ENCODE peak calls at places on chromosomes 4 and X, in eight cellular contexts. W, C, Q, P, M, O, K and I are unnamed samples.

GRCh38 chr4:7909463-7909862 is 30.2 kb downstream of the AFAP1 start:
- DNase-seq in W (no peak), C (no peak), Q (no peak), P (no peak), M (peak), O (no peak), K (no peak), I (no peak)

GRCh38 chr4:1246901-1247810 is 1.8 kb downstream of the CTBP1 start:
- DNase-seq in W (peak), C (peak), Q (no peak), P (peak), M (no peak), O (no peak), K (no peak), I (no peak)

GRCh38 chr4:18524667-18525066 is 503.1 kb upstream of the LCORL start:
- DNase-seq in W (no peak), C (no peak), Q (no peak), P (no peak), M (no peak), O (no peak), K (no peak), I (no peak)

GRCh38 chr4:128468485-128468989 is 180.9 kb upstream of the PGRMC2 start:
- DNase-seq in W (no peak), C (peak), Q (peak), P (peak), M (peak), O (no peak), K (peak), I (no peak)

GRCh38 chr4:94570558-94570957 is 118.8 kb downstream of the PDLIM5 start:
- DNase-seq in W (no peak), C (no peak), Q (no peak), P (no peak), M (no peak), O (no peak), K (no peak), I (no peak)

GRCh38 chr4:145937021-145937861 is 1.4 kb downstream of the ZNF827 start:
- DNase-seq in W (peak), C (peak), Q (peak), P (peak), M (peak), O (peak), K (peak), I (peak)

GRCh38 chr4:53015681-53016080 is 153.6 kb downstream of the RASL11B start:
- DNase-seq in W (no peak), C (peak), Q (peak), P (peak), M (peak), O (no peak), K (peak), I (no peak)

GRCh38 chr4:153661215-153661822 is 22.8 kb upstream of the TLR2 start:
- DNase-seq in W (no peak), C (no peak), Q (peak), P (no peak), M (no peak), O (no peak), K (no peak), I (no peak)

GRCh38 chr4:158010346-158010745 is 162.5 kb downstream of the GASK1B start:
- DNase-seq in W (no peak), C (no peak), Q (no peak), P (no peak), M (no peak), O (no peak), K (no peak), I (no peak)

GRCh38 chr4:153916273-153916755 is 127.4 kb upstream of the SFRP2 start:
- DNase-seq in W (no peak), C (no peak), Q (no peak), P (no peak), M (no peak), O (no peak), K (no peak), I (no peak)

GRCh38 chrX:3520987-3521875 is 174.8 kb upstream of the MXRA5 start:
- DNase-seq in W (no peak), C (no peak), Q (no peak), P (no peak), M (no peak), O (no peak), K (peak), I (no peak)

GRCh38 chr4:147940144-147940543 is 208.3 kb downstream of the ARHGAP10 start:
- DNase-seq in W (no peak), C (no peak), Q (no peak), P (no peak), M (no peak), O (no peak), K (no peak), I (no peak)

GRCh38 chr4:129246850-129247542 is 151.0 kb downstream of the C4orf33 start:
- DNase-seq in W (no peak), C (no peak), Q (no peak), P (no peak), M (no peak), O (no peak), K (no peak), I (no peak)

GRCh38 chrX:119899125-119899524 is 3.4 kb downstream of the AKAP14 start:
- DNase-seq in W (no peak), C (no peak), Q (no peak), P (no peak), M (peak), O (no peak), K (no peak), I (no peak)

GRCh38 chr4:75939890-75940691 is 722 bp downstream of the NAAA start:
- DNase-seq in W (peak), C (peak), Q (peak), P (peak), M (peak), O (peak), K (peak), I (peak)

GRCh38 chrX:152637649-152638442 is at the start of gene GABRQ:
- DNase-seq in W (no peak), C (no peak), Q (peak), P (peak), M (no peak), O (no peak), K (peak), I (peak)

GRCh38 chr4:142707397-142707796 is 138.7 kb downstream of the INPP4B start:
- DNase-seq in W (no peak), C (no peak), Q (no peak), P (no peak), M (peak), O (no peak), K (no peak), I (no peak)

GRCh38 chr4:37685726-37686372 is 327 bp downstream of the RELL1 start:
- DNase-seq in W (peak), C (peak), Q (peak), P (peak), M (peak), O (peak), K (no peak), I (no peak)

GRCh38 chrX:151982217-151982616 is 7.7 kb upstream of the GABRE start:
- DNase-seq in W (no peak), C (no peak), Q (peak), P (no peak), M (peak), O (no peak), K (peak), I (no peak)

GRCh38 chrX:44343412-44343942 is at the start of gene EFHC2:
- DNase-seq in W (no peak), C (peak), Q (peak), P (peak), M (peak), O (no peak), K (peak), I (no peak)

GRCh38 chrX:68647156-68647957 is at the start of gene STARD8:
- DNase-seq in W (no peak), C (no peak), Q (peak), P (peak), M (peak), O (no peak), K (peak), I (no peak)

GRCh38 chr4:47791978-47792377 is 45.9 kb downstream of the CORIN start:
- DNase-seq in W (no peak), C (no peak), Q (no peak), P (no peak), M (no peak), O (no peak), K (no peak), I (no peak)

GRCh38 chrX:313546-313945 is 5.0 kb downstream of the GTPBP6 start:
- DNase-seq in W (peak), C (no peak), Q (no peak), P (no peak), M (no peak), O (no peak), K (no peak), I (no peak)

GRCh38 chrX:69238153-69238959 is 73.1 kb upstream of the PJA1 start:
- DNase-seq in W (peak), C (no peak), Q (no peak), P (no peak), M (no peak), O (no peak), K (no peak), I (peak)

GRCh38 chr4:83022724-83023427 is 12.1 kb upstream of the COPS4 start:
- DNase-seq in W (no peak), C (no peak), Q (peak), P (no peak), M (no peak), O (no peak), K (peak), I (no peak)

GRCh38 chrX:663841-664240 is 33.2 kb downstream of the SHOX start:
- DNase-seq in W (no peak), C (no peak), Q (no peak), P (no peak), M (no peak), O (no peak), K (no peak), I (no peak)

GRCh38 chr4:54663181-54663580 is 5.4 kb downstream of the KIT start:
- DNase-seq in W (no peak), C (no peak), Q (no peak), P (no peak), M (no peak), O (no peak), K (no peak), I (no peak)
- H3K27ac ChIP-seq in W (no peak), C (no peak), Q (no peak), P (no peak), M (no peak), O (no peak), K (no peak), I (no peak)

GRCh38 chr4:6326312-6327060 is 56.8 kb downstream of the WFS1 start:
- DNase-seq in W (no peak), C (no peak), Q (no peak), P (no peak), M (no peak), O (no peak), K (no peak), I (no peak)

GRCh38 chr4:6324461-6324998 is 54.9 kb downstream of the WFS1 start:
- DNase-seq in W (no peak), C (no peak), Q (no peak), P (no peak), M (no peak), O (no peak), K (no peak), I (no peak)

GRCh38 chr4:6327220-6327917 is 57.7 kb downstream of the WFS1 start:
- DNase-seq in W (peak), C (peak), Q (peak), P (peak), M (peak), O (no peak), K (no peak), I (peak)

GRCh38 chr4:6325791-6326290 is 56.2 kb downstream of the WFS1 start:
- DNase-seq in W (no peak), C (no peak), Q (no peak), P (no peak), M (no peak), O (no peak), K (no peak), I (no peak)

DNA sequence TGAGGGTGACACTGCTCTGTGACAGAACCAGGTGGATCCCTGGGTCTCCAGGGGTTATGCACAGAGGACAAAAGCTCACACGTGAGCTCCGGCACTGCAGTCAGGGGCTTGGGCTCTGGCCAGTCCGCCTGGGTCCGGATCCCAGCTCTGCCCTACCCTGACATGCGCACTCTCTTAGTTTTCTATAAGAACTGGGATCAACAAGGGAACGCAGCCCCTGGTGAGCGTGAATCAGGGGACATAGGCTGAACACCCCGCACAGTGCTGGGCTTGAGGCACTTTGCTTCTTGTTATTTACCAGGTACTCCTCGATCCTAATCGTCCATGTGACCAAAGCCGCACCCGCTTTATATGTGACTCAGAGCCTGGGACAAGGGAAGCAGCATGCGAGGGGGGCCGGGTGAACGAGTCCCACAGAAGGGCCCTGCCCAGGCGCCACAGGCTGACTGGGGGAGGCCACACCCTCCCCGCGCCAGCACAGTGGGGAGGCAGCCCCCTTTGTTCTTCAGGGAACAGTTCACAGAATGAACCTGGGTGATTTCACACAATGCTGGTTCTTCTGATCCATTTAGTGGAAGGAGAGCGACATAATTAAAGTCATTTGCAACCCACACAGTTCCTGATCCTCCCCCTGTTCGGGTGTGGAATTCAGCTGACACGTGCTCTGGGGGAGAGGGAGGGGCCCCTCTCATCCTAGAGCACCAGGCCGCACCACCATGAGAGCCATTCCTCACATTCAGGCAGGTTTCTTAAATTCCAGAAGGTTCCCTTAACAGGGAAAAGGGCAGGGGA is 55.5 kb downstream of the WFS1 start:
- DNase-seq in W (no peak), C (no peak), Q (no peak), P (no peak), M (peak), O (peak), K (peak), I (peak)
- H3K27ac ChIP-seq in W (peak), C (no peak), Q (no peak), P (no peak), M (peak), O (peak), K (no peak), I (peak)

DNA sequence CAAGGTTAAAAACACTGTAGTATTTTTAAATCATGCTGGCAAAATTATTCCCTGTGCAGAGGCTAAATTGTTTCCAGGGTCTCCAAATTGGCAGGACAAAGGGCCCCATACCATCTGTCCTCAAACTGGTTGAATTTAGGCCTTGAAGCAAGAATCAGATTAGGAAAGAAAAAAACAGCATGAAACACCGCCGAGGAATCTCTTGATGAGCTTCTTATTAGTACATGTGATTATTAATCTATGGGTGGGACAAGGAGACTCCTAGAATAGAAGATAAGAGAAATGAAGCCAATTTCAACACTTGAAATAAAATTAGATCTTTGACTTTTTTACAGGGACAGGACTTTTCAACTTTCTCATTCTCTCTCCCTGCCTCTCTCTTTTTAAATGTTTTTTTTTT is 7.1 kb upstream of the CLNK start:
- DNase-seq in W (no peak), C (no peak), Q (no peak), P (no peak), M (no peak), O (no peak), K (no peak), I (no peak)
- H3K27ac ChIP-seq in W (no peak), C (no peak), Q (no peak), P (peak), M (no peak), O (no peak), K (no peak), I (no peak)

DNA sequence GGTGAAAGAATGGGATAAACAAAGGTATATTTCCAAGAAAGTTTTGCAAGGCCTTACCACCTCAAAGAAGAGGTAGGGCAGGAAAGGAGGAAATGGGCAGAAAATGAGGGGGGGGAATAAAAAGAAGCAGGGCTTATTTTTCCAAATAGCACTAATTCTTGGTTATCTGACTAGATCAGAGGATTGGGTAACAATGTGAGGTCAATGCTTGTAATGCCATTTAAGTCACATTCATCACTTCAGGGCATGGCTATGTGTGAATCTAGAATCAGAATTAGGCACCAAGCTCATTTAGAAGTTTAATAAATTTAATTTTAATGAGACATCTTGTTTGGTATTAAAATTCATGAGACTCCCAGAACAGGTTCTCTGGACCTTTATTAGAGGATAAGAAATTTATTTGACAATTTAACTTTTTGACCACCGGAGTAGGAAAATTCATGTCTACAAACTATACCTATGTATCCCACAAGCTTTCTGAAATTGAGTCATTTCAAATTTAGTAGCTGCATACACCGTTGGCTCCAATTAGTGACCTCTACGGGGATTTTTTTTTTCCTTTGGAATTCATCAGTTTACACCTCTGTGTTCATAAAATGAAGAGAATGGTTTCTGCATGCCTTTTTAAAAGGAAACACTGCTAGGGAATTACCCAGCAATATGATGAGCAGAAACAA is 1.3 kb upstream of the STS start:
- DNase-seq in W (no peak), C (no peak), Q (no peak), P (no peak), M (no peak), O (no peak), K (no peak), I (no peak)
- H3K27ac ChIP-seq in W (no peak), C (no peak), Q (no peak), P (no peak), M (peak), O (peak), K (no peak), I (no peak)

GRCh38 chrX:104187931-104188330 is 21.7 kb downstream of the FAM199X start:
- DNase-seq in W (no peak), C (no peak), Q (no peak), P (no peak), M (no peak), O (no peak), K (no peak), I (no peak)
- H3K27ac ChIP-seq in W (no peak), C (no peak), Q (no peak), P (no peak), M (no peak), O (no peak), K (no peak), I (no peak)

DNA sequence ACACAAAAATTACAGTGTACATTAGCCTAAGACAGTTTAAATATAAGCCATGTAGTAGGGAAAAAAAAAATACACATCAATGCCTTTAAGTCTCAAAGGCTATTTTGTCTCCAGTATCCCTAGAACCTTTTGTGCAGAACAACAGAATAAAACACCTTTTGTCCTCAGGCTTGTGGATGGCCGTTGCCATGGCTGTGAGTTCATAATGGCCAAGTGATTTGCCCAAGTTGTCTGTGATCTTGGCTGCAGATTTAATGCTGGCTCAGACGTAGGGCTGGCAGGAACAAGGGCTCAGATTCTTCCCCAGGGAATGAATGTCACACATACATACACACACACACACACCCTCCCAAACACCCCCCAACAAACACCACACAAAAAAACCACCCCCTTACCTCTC is 25.3 kb downstream of the GPM6B start:
- DNase-seq in W (peak), C (no peak), Q (no peak), P (peak), M (no peak), O (no peak), K (no peak), I (peak)
- H3K27ac ChIP-seq in W (peak), C (peak), Q (no peak), P (no peak), M (no peak), O (no peak), K (no peak), I (peak)

DNA sequence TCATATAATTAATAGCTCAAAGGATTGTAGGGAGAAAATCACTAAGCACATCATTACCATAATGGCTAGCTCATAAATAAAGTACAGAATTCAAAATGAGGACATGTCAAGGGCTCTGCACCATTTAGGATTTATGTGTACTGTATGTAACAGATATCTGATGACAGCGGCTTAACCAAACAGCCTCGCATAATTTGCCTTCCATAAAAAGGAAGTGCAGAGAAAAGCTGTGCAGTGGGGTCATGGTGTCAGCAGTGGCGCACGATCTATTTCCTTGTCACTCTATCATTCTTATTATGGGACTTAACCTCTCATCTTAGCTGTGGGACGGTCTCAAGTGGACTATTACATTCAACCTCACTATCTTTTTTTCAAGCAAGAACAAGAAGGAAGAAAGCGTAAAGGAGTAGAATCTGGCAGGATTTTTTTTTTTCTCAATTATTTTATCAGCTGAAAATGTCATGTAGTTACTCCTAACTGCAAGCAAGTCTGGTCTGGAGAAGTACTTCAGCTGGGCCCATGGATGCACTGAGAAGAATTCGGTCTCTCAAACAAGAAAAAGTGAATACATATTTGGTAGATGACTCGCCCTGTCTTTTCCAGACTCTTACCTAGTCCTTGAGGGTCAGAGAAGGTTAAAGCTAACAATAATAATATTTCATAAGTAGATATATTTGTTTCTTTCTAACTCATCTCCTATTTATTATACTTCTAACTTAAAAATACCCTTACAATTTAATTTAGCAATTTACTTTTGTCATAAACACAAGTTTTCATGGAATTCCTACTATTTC is 94.6 kb downstream of the COX18 start:
- DNase-seq in W (no peak), C (no peak), Q (peak), P (no peak), M (peak), O (no peak), K (peak), I (no peak)
- H3K27ac ChIP-seq in W (no peak), C (peak), Q (no peak), P (no peak), M (no peak), O (no peak), K (peak), I (no peak)